ENCODE peak calls at places on chromosome 22, in ten cellular contexts. Z is spleen; U is dorsolateral prefrontal cortex; E is fibroblast of pulmonary artery; J is fibroblast of mammary gland; H is fibroblast of lung; L is effector memory CD4-positive, alpha-beta T cell; N is ascending aorta; M is GM23338; Y is ovary. O is an unnamed sample.

GRCh38 chr22:45351956-45352355 is 42.2 kb downstream of the FAM118A start:
- DNase-seq in E (no peak), M (no peak), N (no peak), Y (no peak), Z (no peak), U (no peak), H (no peak), J (no peak), L (no peak), O (no peak)

GRCh38 chr22:20446383-20446970 is 8.9 kb upstream of the SCARF2 start:
- DNase-seq in E (no peak), Y (peak), H (no peak), L (no peak), J (no peak), N (no peak), M (no peak), U (no peak), Z (peak), O (no peak)

GRCh38 chr22:37370306-37370979 is 56.8 kb downstream of the ELFN2 start:
- DNase-seq in N (peak), E (no peak), J (no peak), H (no peak), U (peak), Z (peak), L (no peak), Y (no peak), M (no peak), O (no peak)

GRCh38 chr22:29879738-29880137 is 3.2 kb upstream of the MTMR3 start:
- DNase-seq in Z (no peak), E (no peak), N (no peak), J (peak), U (no peak), H (no peak), M (peak), Y (no peak), L (no peak), O (no peak)

GRCh38 chr22:46905415-46905814 is 143.0 kb downstream of the TBC1D22A start:
- DNase-seq in N (no peak), U (no peak), M (no peak), H (no peak), J (no peak), Z (no peak), Y (no peak), L (no peak), E (no peak), O (no peak)

GRCh38 chr22:43883012-43883661 is 8.7 kb downstream of the PNPLA5 start:
- DNase-seq in J (peak), M (peak), Z (peak), H (peak), U (peak), L (no peak), Y (no peak), E (peak), N (no peak), O (peak)

GRCh38 chr22:22906907-22907550 is 19.4 kb downstream of the IGLL5 start:
- DNase-seq in H (no peak), L (no peak), J (no peak), N (no peak), E (no peak), U (no peak), Y (no peak), Z (peak), M (no peak), O (no peak)

GRCh38 chr22:26711205-26711958 is 54.0 kb downstream of the MIAT start:
- DNase-seq in J (no peak), E (peak), M (no peak), L (no peak), H (no peak), Z (peak), Y (no peak), N (no peak), U (no peak), O (peak)

GRCh38 chr22:19766506-19767426 is 6.2 kb downstream of the TBX1 start:
- DNase-seq in H (no peak), N (no peak), J (no peak), M (peak), E (no peak), Z (peak), L (no peak), Y (no peak), U (no peak), O (peak)

GRCh38 chr22:33327348-33327860 is 269.2 kb upstream of the SYN3 start:
- DNase-seq in U (no peak), L (no peak), J (no peak), H (no peak), E (no peak), N (no peak), Y (no peak), M (no peak), Z (no peak), O (no peak)

GRCh38 chr22:23121026-23121823 is 20.6 kb downstream of the RSPH14 start:
- DNase-seq in E (no peak), Y (no peak), L (no peak), Z (no peak), J (peak), U (peak), H (peak), N (no peak), M (no peak), O (no peak)

GRCh38 chr22:28268176-28268575 is 349.1 kb upstream of the PITPNB start:
- DNase-seq in J (peak), H (peak), U (no peak), M (no peak), E (no peak), L (no peak), Y (no peak), N (no peak), Z (no peak), O (no peak)

GRCh38 chr22:45516923-45517675 is 14.4 kb downstream of the FBLN1 start:
- DNase-seq in Y (no peak), M (peak), E (no peak), Z (no peak), H (peak), J (peak), U (no peak), N (no peak), L (no peak), O (no peak)

GRCh38 chr22:32648486-32648885 is 153.0 kb upstream of the TIMP3 start:
- DNase-seq in U (no peak), N (no peak), J (no peak), L (no peak), E (no peak), M (no peak), H (no peak), Y (no peak), Z (no peak), O (no peak)

GRCh38 chr22:19811211-19811621 is 43.5 kb downstream of the GNB1L start:
- DNase-seq in H (no peak), U (no peak), Y (peak), Z (peak), J (no peak), E (no peak), M (no peak), L (no peak), N (no peak), O (no peak)

GRCh38 chr22:20998411-20999336 is 3.2 kb downstream of the THAP7 start:
- DNase-seq in Y (no peak), U (no peak), E (no peak), Z (no peak), H (peak), N (no peak), J (peak), L (no peak), M (no peak), O (no peak)

GRCh38 chr22:32375678-32376450 is 18.2 kb downstream of the RFPL3 start:
- DNase-seq in M (no peak), H (no peak), L (no peak), Z (no peak), E (no peak), Y (no peak), N (no peak), J (no peak), U (no peak), O (no peak)

GRCh38 chr22:19120829-19121630 is 1.2 kb downstream of the DGCR2 start:
- DNase-seq in Z (peak), N (no peak), Y (no peak), H (peak), M (peak), L (no peak), J (peak), U (no peak), E (peak), O (no peak)

GRCh38 chr22:44445307-44445680 is 52.7 kb downstream of the RTL6 start:
- DNase-seq in E (no peak), U (no peak), N (no peak), Z (peak), Y (no peak), L (no peak), J (no peak), M (no peak), H (no peak), O (no peak)

GRCh38 chr22:32518848-32519247 is 44.2 kb downstream of the FBXO7 start:
- DNase-seq in L (no peak), J (no peak), H (no peak), Y (no peak), N (no peak), E (no peak), Z (no peak), M (peak), U (no peak), O (no peak)

GRCh38 chr22:44586337-44586990 is 88.4 kb upstream of the RTL6 start:
- DNase-seq in Y (no peak), U (no peak), J (no peak), H (no peak), L (no peak), N (no peak), E (no peak), M (no peak), Z (peak), O (no peak)

GRCh38 chr22:49377306-49377705 is 450.4 kb downstream of the BRD1 start:
- DNase-seq in L (no peak), N (no peak), H (no peak), E (no peak), Y (no peak), M (no peak), U (no peak), Z (peak), J (no peak), O (no peak)
- H3K4me3 ChIP-seq in L (no peak), N (no peak), H (no peak), E (no peak), Y (no peak), M (no peak), U (no peak), Z (no peak), J (no peak), O (no peak)

DNA sequence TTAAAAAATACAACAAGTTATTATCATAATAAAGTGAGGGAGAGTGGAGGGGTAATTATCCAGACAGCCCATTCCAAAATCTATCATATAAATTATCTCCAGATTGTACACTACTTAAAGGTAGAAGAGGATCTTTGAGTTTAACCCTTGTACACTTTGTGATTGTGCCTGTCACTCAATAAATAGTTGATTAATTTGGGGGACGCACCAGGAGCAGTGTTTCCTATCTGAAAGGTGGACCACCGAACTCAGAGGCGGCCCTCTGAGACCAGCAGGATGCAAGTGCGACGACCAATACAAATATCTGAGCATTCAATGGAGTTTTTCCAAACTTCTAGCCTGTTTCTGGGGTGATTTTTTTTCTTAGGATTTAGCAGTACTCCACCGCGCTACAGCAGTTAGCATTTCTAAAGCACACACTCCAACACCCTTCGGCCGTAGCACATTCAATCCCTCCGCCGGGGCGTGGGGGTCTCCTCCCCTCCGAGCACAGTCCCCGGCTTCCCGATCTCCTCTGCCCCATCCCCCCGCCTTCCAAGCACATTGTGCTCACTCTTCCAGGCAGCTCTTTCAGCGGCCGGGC is 1.0 kb upstream of the CECR2 start:
- DNase-seq in J (no peak), N (no peak), Z (peak), Y (no peak), H (no peak), L (no peak), E (no peak), U (no peak), M (peak), O (no peak)
- H3K4me3 ChIP-seq in J (no peak), N (peak), Z (peak), Y (peak), H (no peak), L (no peak), E (peak), U (peak), M (peak), O (no peak)

DNA sequence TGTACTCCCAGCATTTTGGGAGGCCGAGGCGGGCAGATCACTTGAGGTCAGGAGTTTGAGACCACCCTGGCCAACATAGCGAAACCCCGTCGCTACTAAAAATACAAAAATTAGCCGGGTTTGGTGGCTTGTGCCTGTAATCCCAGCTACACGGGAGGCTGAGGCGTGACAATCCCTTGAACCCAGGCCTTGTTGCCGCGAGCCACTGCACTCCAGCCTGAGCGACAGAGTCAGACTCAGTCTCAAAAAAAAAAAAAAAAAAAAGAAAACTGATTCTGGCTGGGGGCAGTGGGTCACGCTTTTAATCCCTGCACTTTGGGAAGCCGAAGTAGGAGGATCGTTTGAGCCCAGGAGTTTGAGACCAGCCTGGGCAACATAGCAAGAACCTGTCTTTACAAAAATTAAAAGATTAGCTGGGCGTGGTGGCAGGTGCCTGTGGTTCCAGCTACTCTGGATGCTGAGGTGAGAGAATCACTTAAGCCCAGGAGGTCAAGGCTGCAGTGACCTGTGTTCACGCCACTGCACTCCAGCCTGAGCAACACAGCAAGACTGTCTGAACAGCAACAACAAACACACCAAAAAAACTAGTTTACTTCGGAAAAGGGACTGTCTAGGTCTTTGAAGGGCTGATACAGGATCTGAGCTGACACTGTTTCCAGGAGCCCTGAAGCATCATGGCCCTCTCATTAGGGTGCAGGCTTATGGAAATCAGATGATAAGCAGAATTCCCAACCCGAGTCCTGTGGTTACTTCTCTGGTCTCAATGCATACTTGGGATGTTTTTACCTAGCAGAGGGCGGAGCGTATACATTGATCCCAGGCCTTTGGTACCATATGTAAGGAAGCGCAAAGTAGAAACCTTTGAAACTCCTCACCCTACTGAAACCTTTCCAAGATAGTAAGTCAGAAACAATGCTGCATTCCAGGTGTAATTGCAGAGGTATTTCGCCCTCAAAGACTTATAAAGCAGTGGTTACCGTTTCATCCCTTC is 1.8 kb upstream of the CHKB start:
- DNase-seq in M (peak), E (no peak), J (no peak), Y (no peak), Z (peak), U (no peak), L (no peak), H (no peak), N (no peak), O (no peak)
- H3K4me3 ChIP-seq in M (no peak), E (no peak), J (no peak), Y (no peak), Z (no peak), U (peak), L (no peak), H (peak), N (no peak), O (no peak)

DNA sequence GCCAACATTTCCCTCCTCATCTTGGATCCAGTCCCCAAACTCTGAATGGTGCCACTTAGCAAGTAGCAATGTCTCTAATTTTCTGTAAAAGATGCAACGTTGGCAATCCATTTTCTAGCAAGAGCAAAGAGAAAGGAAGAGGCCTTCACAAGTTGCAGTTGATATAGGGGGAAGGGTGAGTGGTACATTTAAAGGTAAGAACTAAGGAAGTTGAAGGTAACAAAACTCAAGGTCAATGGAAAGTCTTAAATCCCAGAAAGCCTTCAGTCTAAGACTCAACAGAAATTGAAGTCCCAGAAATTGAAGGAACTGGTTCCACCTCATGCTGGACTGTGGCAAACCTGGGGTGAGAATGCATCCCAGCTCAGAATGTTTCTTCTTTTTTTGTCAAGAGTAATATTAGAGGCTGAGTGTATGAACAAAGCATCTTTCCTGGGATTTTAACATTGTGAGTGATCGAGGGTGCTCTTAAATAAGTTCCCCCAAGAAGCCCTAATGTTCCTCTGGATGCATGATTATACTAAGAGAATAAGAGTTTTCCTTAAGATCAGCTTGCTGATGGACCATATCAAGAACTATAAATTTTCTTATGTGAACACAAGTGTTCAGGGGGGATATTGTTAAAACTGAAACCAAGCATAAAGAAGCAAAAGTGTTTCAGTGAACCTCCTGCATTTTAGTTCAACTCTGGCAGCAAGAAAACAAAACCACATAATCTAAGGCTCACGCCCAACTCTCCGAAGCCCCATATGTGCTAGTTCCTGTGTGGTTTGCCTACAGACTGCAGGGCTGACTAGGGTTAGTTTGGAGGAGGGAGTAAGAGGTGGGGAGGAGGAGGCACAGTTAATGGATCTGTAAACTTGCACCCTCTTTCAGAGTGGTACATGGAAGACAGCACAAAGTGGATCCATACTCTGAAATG is at the start of gene GRAP2:
- DNase-seq in H (no peak), Z (no peak), U (no peak), Y (no peak), N (no peak), J (no peak), E (no peak), M (no peak), L (peak), O (peak)
- H3K4me3 ChIP-seq in H (no peak), Z (peak), U (no peak), Y (no peak), N (no peak), J (no peak), E (no peak), M (no peak), L (peak), O (peak)

GRCh38 chr22:36022162-36022561 is 6.5 kb downstream of the RBFOX2 start:
- DNase-seq in Y (no peak), L (no peak), U (no peak), E (peak), Z (no peak), J (peak), M (no peak), N (no peak), H (peak), O (no peak)

GRCh38 chr22:36026741-36027140 is 1.9 kb downstream of the RBFOX2 start:
- DNase-seq in U (no peak), J (peak), L (no peak), Y (no peak), Z (no peak), H (peak), E (peak), N (no peak), M (peak), O (no peak)

GRCh38 chr22:36021649-36022048 is 7.0 kb downstream of the RBFOX2 start:
- DNase-seq in Y (no peak), H (no peak), U (no peak), J (no peak), E (no peak), Z (no peak), L (no peak), N (no peak), M (no peak), O (no peak)

GRCh38 chr22:36027579-36027959 is 1.1 kb downstream of the RBFOX2 start:
- DNase-seq in E (no peak), U (no peak), N (no peak), Z (no peak), H (no peak), J (no peak), M (no peak), L (no peak), Y (no peak), O (no peak)

DNA sequence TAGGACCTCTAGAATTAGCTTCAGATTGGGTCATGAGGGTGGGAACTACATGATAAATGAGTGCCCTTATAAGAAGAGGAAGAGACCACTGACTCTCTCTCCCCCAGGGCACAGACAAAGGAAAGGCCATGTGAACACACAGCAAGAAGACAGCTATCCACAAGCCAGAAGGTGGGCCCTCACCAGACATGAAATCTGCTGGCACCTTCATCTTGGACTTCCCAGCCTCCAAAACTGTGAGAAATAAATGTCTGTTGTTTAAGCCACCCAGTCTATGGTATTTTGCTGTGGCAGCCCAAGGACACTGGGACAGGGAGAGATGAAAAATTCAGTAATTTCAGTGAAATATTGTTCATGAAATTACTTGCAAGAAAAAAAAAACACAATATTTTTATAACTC is 5.9 kb downstream of the RBFOX2 start:
- DNase-seq in L (no peak), H (no peak), E (no peak), Y (no peak), Z (no peak), N (no peak), M (no peak), U (no peak), J (no peak), O (no peak)
- H3K4me3 ChIP-seq in L (no peak), H (peak), E (no peak), Y (no peak), Z (no peak), N (no peak), M (no peak), U (no peak), J (no peak), O (no peak)

DNA sequence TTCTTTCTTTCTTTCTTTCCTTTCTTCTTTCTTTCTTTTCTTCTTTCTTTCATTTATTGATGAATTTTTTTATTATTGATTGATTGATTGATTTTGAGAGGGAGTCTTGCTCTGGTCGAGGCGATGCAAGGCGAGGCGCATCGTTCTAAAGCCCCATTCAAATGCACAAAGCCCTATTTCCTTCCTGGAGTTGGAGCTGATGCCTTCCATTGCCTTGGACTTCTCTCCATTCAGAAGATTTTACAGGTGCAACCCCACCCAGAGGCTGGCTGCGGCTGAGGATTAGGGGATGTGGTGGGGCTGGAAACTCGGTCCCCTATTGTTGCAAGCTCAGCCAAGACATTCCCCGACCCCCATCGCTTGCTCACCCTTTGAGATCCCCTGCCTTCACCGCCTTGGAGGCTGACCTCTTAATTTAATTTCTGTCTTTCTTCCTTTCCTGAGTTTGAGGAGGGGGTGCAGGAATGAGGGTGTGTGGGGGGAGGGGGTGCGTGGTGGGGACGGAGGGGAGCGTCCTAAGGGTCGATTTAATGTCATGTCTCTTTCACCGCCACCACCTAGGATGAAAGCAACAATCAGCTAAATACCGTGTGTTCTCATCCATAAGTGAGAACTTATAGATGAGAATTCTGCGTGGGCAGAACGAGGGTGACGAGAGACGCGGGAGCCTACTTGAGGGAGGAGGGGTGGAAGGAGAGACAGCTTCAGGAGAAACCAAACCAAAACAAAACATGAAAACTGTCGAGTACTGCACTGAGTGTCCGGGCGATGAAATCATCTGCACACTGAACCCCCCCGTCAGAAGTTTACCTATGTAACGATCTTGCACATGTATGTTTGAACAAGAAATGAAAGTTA is 3913.9 kb upstream of the OR11H1 start:
- DNase-seq in U (no peak), Z (peak), M (no peak), L (no peak), Y (no peak), E (no peak), J (no peak), N (no peak), H (no peak), O (no peak)
- H3K4me3 ChIP-seq in U (no peak), Z (no peak), M (no peak), L (no peak), Y (no peak), E (no peak), J (no peak), N (no peak), H (no peak), O (no peak)